ENCODE peak calls at places on chromosomes 16 and 17, in eight cellular contexts. F, R, P, A, E, L, I and O are unnamed samples.

GRCh38 chr16:70476272-70477020 is 22.1 kb downstream of the FCSK start:
- DNase-seq in P (no peak), L (no peak), E (peak), R (peak), F (no peak), A (no peak), I (no peak), O (no peak)

GRCh38 chr17:79305831-79306687 is 231.4 kb downstream of the ENGASE start:
- DNase-seq in P (no peak), A (no peak), R (no peak), E (no peak), I (no peak), F (no peak), L (no peak), O (no peak)

GRCh38 chr16:85522842-85523601 is 90.1 kb upstream of the GSE1 start:
- DNase-seq in A (no peak), F (no peak), L (no peak), P (no peak), I (no peak), E (peak), R (no peak), O (no peak)

GRCh38 chr16:28182183-28182582 is 29.6 kb downstream of the XPO6 start:
- DNase-seq in R (no peak), E (no peak), A (no peak), F (no peak), I (no peak), L (no peak), P (no peak), O (no peak)

GRCh38 chr16:67256701-67257230 is 8.0 kb downstream of the SLC9A5 start:
- DNase-seq in R (no peak), I (no peak), F (no peak), P (no peak), A (no peak), E (no peak), L (no peak), O (no peak)

GRCh38 chr17:2580641-2581040 is 12.8 kb upstream of the PAFAH1B1 start:
- DNase-seq in F (no peak), R (no peak), L (no peak), P (no peak), E (no peak), A (no peak), I (no peak), O (no peak)

GRCh38 chr16:17444658-17445057 is 26.1 kb downstream of the XYLT1 start:
- DNase-seq in L (no peak), P (no peak), I (no peak), A (no peak), R (no peak), F (no peak), E (no peak), O (no peak)

GRCh38 chr17:83096401-83097220 is 17.2 kb downstream of the METRNL start:
- DNase-seq in E (no peak), P (no peak), R (no peak), A (no peak), F (no peak), I (no peak), L (no peak), O (no peak)

GRCh38 chr17:5618511-5618910 is 34.2 kb upstream of the NLRP1 start:
- DNase-seq in I (no peak), R (no peak), L (no peak), A (no peak), P (no peak), F (no peak), E (no peak), O (no peak)

GRCh38 chr16:83704656-83705055 is 103.1 kb upstream of the HSBP1 start:
- DNase-seq in F (no peak), L (no peak), A (no peak), P (no peak), R (no peak), E (no peak), I (no peak), O (no peak)

GRCh38 chr17:8822401-8823035 is 23.4 kb upstream of the MFSD6L start:
- DNase-seq in R (no peak), A (no peak), F (no peak), I (no peak), P (no peak), E (no peak), L (no peak), O (no peak)

GRCh38 chr16:68179855-68180254 is 56.1 kb downstream of the ESRP2 start:
- DNase-seq in F (no peak), A (no peak), E (no peak), P (no peak), L (no peak), R (no peak), I (no peak), O (no peak)

GRCh38 chr17:41865596-41865893 is 322 bp upstream of the KLHL11 start:
- DNase-seq in A (no peak), R (no peak), P (no peak), I (no peak), F (no peak), E (no peak), L (no peak), O (no peak)

GRCh38 chr16:881219-882097 is 80.9 kb upstream of the GNG13 start:
- DNase-seq in R (no peak), F (no peak), L (no peak), I (no peak), P (no peak), E (no peak), A (no peak), O (peak)

GRCh38 chr17:57735707-57736106 is 9.4 kb downstream of the CCDC182 start:
- DNase-seq in E (peak), P (no peak), A (no peak), L (no peak), R (no peak), I (peak), F (no peak), O (no peak)

GRCh38 chr17:65627892-65628622 is 66.6 kb upstream of the AXIN2 start:
- DNase-seq in E (no peak), A (no peak), R (no peak), I (peak), P (no peak), F (no peak), L (no peak), O (no peak)

GRCh38 chr16:50838165-50838564 is 96.3 kb downstream of the CYLD start:
- DNase-seq in I (no peak), L (no peak), F (no peak), E (no peak), P (no peak), A (no peak), R (no peak), O (no peak)

GRCh38 chr16:79969458-79969857 is 368.9 kb upstream of the MAF start:
- DNase-seq in P (no peak), R (no peak), A (no peak), F (no peak), I (no peak), E (no peak), L (no peak), O (no peak)

GRCh38 chr16:87058728-87059250 is 258.4 kb downstream of the C16orf95 start:
- DNase-seq in I (no peak), A (no peak), L (no peak), F (no peak), R (no peak), E (no peak), P (no peak), O (no peak)

GRCh38 chr16:46962629-46963028 is 10.8 kb downstream of the DNAJA2 start:
- DNase-seq in E (no peak), R (no peak), A (no peak), L (no peak), I (no peak), P (no peak), F (no peak), O (no peak)

GRCh38 chr16:67104061-67104460 is 5.7 kb upstream of the PHAF1 start:
- DNase-seq in A (no peak), P (peak), I (no peak), E (no peak), F (no peak), R (no peak), L (no peak), O (no peak)

GRCh38 chr17:45413498-45413923 is 19.2 kb downstream of the ARHGAP27 start:
- DNase-seq in A (no peak), R (peak), L (no peak), F (no peak), E (no peak), P (no peak), I (no peak), O (peak)

GRCh38 chr16:72050769-72051464 is 3.4 kb upstream of the HP start:
- DNase-seq in R (no peak), L (peak), I (no peak), P (no peak), F (no peak), E (no peak), A (no peak), O (no peak)

GRCh38 chr16:89315791-89316581 is 98.5 kb downstream of the ZNF778 start:
- DNase-seq in P (no peak), F (peak), A (no peak), I (no peak), L (no peak), E (peak), R (peak), O (peak)

GRCh38 chr16:27326738-27327585 is 13.2 kb downstream of the IL4R start:
- DNase-seq in A (peak), I (peak), L (peak), R (peak), F (no peak), P (no peak), E (peak), O (peak)

GRCh38 chr16:88951501-88951900 is 25.5 kb downstream of the CBFA2T3 start:
- DNase-seq in A (no peak), I (no peak), F (no peak), P (no peak), R (no peak), L (no peak), E (no peak), O (no peak)

GRCh38 chr16:10240854-10241613 is 58.8 kb upstream of the GRIN2A start:
- DNase-seq in P (no peak), L (no peak), E (no peak), F (no peak), I (no peak), R (no peak), A (no peak), O (no peak)

GRCh38 chr17:48491527-48492273 is 39.1 kb downstream of the HOXB1 start:
- DNase-seq in A (no peak), E (no peak), I (no peak), R (peak), F (no peak), L (no peak), P (no peak), O (no peak)

GRCh38 chr16:65679785-65680184 is 557.9 kb upstream of the CDH11 start:
- DNase-seq in A (no peak), E (no peak), I (no peak), R (no peak), L (no peak), F (no peak), P (no peak), O (no peak)

GRCh38 chr16:81005644-81006471 is 827 bp downstream of the CMC2 start:
- DNase-seq in P (no peak), L (peak), A (peak), I (no peak), E (peak), F (no peak), R (no peak), O (peak)

GRCh38 chr17:63082273-63082861 is 116.3 kb downstream of the TANC2 start:
- DNase-seq in F (no peak), L (no peak), I (no peak), R (no peak), E (peak), A (no peak), P (no peak), O (no peak)

GRCh38 chr16:84048306-84048705 is 5.7 kb upstream of the SLC38A8 start:
- DNase-seq in L (no peak), I (no peak), R (no peak), A (no peak), E (no peak), P (no peak), F (no peak), O (no peak)

GRCh38 chr17:81037026-81037782 is 2.3 kb downstream of the BAIAP2 start:
- DNase-seq in I (no peak), R (no peak), L (no peak), A (no peak), E (no peak), F (no peak), P (no peak), O (no peak)

GRCh38 chr17:52751051-52751450 is 592.5 kb upstream of the CA10 start:
- DNase-seq in P (no peak), F (no peak), A (no peak), E (no peak), I (no peak), L (no peak), R (no peak), O (no peak)

GRCh38 chr16:77332792-77333191 is 102.0 kb downstream of the ADAMTS18 start:
- DNase-seq in R (no peak), P (no peak), A (no peak), E (no peak), I (no peak), F (no peak), L (no peak), O (no peak)

GRCh38 chr17:64779344-64780095 is 117.4 kb upstream of the SMURF2 start:
- DNase-seq in P (no peak), R (no peak), F (no peak), L (no peak), E (no peak), I (no peak), A (no peak), O (no peak)

GRCh38 chr17:35775039-35775438 is 14.4 kb downstream of the C17orf50 start:
- DNase-seq in P (no peak), E (no peak), I (no peak), L (no peak), R (no peak), F (no peak), A (no peak), O (no peak)

GRCh38 chr17:77488531-77489238 is 347.9 kb downstream of the SEC14L1 start:
- DNase-seq in F (no peak), I (no peak), P (no peak), E (no peak), A (no peak), L (no peak), R (no peak), O (no peak)
- TF ChIP-seq CTCF in F (no peak), I (no peak), P (no peak), E (no peak), A (no peak), L (no peak), R (no peak), O (no peak)

GRCh38 chr16:4415538-4416199 is 727 bp downstream of the CORO7 start:
- DNase-seq in A (no peak), P (no peak), I (peak), L (peak), E (peak), F (peak), R (peak), O (peak)

GRCh38 chr16:4412854-4413253 is 3.5 kb downstream of the CORO7 start:
- DNase-seq in I (no peak), F (no peak), P (no peak), E (no peak), L (no peak), A (no peak), R (no peak), O (no peak)

GRCh38 chr16:4419402-4419801 is 3.0 kb upstream of the CORO7 start:
- DNase-seq in E (no peak), L (no peak), R (no peak), A (no peak), F (no peak), P (no peak), I (no peak), O (no peak)

GRCh38 chr16:4414187-4414909 is 2.0 kb downstream of the CORO7 start:
- DNase-seq in F (peak), E (no peak), I (no peak), P (no peak), R (peak), L (no peak), A (no peak), O (no peak)

DNA sequence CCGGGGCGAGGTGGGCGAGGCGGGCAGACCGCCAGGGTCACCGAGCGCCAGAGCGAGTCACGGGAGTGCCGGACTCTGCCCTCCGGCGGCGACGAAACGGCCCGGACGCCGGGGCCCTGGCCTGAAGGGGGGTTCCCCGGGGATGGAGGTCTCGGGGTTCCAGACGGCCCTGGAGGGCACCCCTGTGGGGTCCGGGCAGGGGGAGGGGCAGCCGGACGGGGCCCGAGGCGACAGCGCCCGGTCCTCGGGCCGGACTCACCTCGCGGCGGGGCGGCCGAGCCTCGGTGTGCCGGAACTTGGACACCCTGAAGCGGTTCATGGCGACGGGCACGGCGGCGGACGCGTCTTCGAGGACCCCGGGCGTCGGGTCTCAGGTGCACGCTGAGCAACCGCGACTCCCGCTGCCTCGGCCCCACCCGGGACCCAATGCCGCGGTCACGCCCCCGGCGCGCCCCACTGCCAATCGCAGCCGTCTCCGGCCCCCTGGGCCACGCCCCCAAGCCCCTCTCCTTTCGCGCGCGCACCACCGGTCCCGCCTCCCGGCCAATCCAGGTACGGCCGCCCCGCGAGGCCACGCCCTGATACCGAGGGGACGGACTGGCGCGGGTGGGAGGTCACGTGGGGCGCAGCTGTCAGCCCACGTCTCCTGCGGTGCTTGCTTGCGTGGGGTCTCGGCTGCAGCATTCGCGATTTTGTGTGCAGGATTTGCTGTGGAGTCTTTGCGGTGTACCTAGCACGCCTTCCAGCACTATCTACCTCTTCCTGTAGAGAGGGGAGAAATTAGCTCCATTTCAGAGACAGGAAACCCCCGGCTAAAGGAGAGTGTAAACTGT is at the start of gene CORO7:
- DNase-seq in L (peak), A (peak), E (peak), I (peak), F (peak), R (peak), P (peak), O (peak)
- TF ChIP-seq CTCF in L (no peak), A (peak), E (no peak), I (no peak), F (no peak), R (no peak), P (peak), O (no peak)

GRCh38 chr17:16945513-16946201 is 26.3 kb downstream of the TNFRSF13B start:
- DNase-seq in P (no peak), L (no peak), A (no peak), R (no peak), I (no peak), E (peak), F (no peak), O (no peak)
- TF ChIP-seq CTCF in P (no peak), L (no peak), A (no peak), R (no peak), I (no peak), E (peak), F (no peak), O (no peak)

GRCh38 chr17:73650147-73650546 is 5.9 kb upstream of the SDK2 start:
- DNase-seq in P (no peak), I (no peak), F (no peak), L (no peak), E (no peak), A (no peak), R (no peak), O (no peak)
- TF ChIP-seq CTCF in P (peak), I (peak), F (no peak), L (no peak), E (peak), A (no peak), R (no peak), O (no peak)

DNA sequence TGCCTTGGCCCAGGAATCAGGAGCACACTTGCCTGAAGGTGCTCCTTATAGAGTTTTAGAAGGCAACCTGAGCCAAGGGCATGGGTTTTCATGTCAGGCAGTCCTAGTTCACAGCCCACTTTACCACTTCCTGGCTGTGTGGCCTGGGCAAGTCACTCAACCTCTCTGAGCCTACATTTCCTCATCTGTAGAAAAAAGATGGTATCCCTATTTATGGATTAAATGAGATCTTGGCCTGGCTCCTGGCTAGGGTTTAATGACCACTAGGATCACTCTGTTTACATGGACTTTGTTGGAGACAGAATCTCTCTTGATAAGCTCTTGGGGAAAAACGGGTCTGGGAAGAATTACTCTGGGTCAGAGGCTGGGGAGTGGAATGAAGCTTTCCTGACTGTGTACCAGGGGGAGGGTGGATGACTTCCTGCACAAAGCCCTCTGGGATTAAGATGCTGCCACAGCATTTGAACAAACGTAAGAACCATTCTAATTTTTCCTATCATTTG is 2.3 kb downstream of the MT2A start:
- DNase-seq in R (no peak), F (no peak), E (no peak), L (no peak), A (no peak), I (no peak), P (no peak), O (no peak)
- TF ChIP-seq CTCF in R (no peak), F (no peak), E (no peak), L (no peak), A (no peak), I (no peak), P (no peak), O (no peak)

GRCh38 chr16:7313170-7313569 is 19.5 kb upstream of the RBFOX1 start:
- DNase-seq in I (no peak), L (peak), F (no peak), E (peak), A (no peak), R (no peak), P (peak), O (no peak)
- TF ChIP-seq CTCF in I (peak), L (peak), F (no peak), E (peak), A (no peak), R (no peak), P (peak), O (peak)

DNA sequence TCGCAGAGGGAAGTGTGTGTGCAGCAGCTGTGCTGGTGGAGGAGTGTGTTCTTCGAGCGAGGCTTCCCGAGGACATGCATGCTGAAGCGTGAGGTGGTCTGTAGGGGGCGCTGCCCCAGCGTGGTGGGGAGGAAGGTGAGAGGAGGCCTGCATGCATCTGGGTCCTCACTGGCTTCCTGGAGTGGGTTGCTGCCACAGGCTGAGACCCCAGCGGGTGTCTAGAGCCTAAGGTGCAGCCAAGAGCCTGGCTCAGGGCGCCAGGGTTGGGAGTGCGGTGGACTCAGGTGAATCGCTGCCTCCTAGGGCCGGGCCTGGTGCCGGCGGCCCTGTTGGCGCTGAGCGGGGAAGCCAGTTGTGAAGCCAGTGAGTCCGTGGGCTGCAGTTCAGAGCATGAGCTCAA is 7.5 kb upstream of the HSD3B7 start:
- DNase-seq in A (no peak), F (no peak), P (no peak), L (no peak), R (no peak), I (no peak), E (peak), O (no peak)
- TF ChIP-seq CTCF in A (no peak), F (no peak), P (peak), L (no peak), R (peak), I (peak), E (peak), O (peak)

GRCh38 chr17:43558805-43559160 is 12.6 kb upstream of the ETV4 start:
- DNase-seq in P (no peak), A (no peak), F (no peak), R (no peak), L (no peak), E (no peak), I (no peak), O (no peak)
- TF ChIP-seq CTCF in P (no peak), A (no peak), F (no peak), R (no peak), L (no peak), E (no peak), I (no peak), O (no peak)

GRCh38 chr16:16062023-16062932 is 112.9 kb downstream of the ABCC1 start:
- DNase-seq in P (no peak), R (no peak), E (no peak), I (no peak), L (no peak), A (no peak), F (no peak), O (no peak)
- TF ChIP-seq CTCF in P (no peak), R (no peak), E (no peak), I (no peak), L (no peak), A (no peak), F (no peak), O (no peak)